ENCODE peak calls at places on chromosomes 6 and 20, in eight cellular contexts. One of them, this sample, is unnamed.

GRCh38 chr6:89509719-89510339 is 76.9 kb downstream of the ANKRD6 start:
- DNase-seq in fibroblast of pulmonary artery: no peak
- DNase-seq in omental fat pad: no peak
- DNase-seq in DMS 273 treated with DMSO at 0.1 percent for 48 hours: no peak
- DNase-seq in activated gamma-delta T cell treated with Interleukin-2 at 50 U/mL for 16 hours: no peak
- DNase-seq in fibroblast of gingiva: no peak
- DNase-seq in iPS-NIHi11: no peak
- DNase-seq in HT-29: peak
- DNase-seq in this sample: no peak

GRCh38 chr20:20371133-20371532 is 3.2 kb downstream of the INSM1 start:
- DNase-seq in fibroblast of pulmonary artery: no peak
- DNase-seq in omental fat pad: no peak
- DNase-seq in DMS 273 treated with DMSO at 0.1 percent for 48 hours: no peak
- DNase-seq in activated gamma-delta T cell treated with Interleukin-2 at 50 U/mL for 16 hours: no peak
- DNase-seq in fibroblast of gingiva: no peak
- DNase-seq in iPS-NIHi11: no peak
- DNase-seq in HT-29: no peak
- DNase-seq in this sample: no peak

GRCh38 chr6:10297825-10298224 is 117.0 kb downstream of the TFAP2A start:
- DNase-seq in fibroblast of pulmonary artery: peak
- DNase-seq in omental fat pad: no peak
- DNase-seq in DMS 273 treated with DMSO at 0.1 percent for 48 hours: no peak
- DNase-seq in activated gamma-delta T cell treated with Interleukin-2 at 50 U/mL for 16 hours: no peak
- DNase-seq in fibroblast of gingiva: peak
- DNase-seq in iPS-NIHi11: no peak
- DNase-seq in HT-29: no peak
- DNase-seq in this sample: no peak

GRCh38 chr6:100948381-100949133 is 67.4 kb upstream of the ASCC3 start:
- DNase-seq in fibroblast of pulmonary artery: peak
- DNase-seq in omental fat pad: no peak
- DNase-seq in DMS 273 treated with DMSO at 0.1 percent for 48 hours: no peak
- DNase-seq in activated gamma-delta T cell treated with Interleukin-2 at 50 U/mL for 16 hours: no peak
- DNase-seq in fibroblast of gingiva: no peak
- DNase-seq in iPS-NIHi11: no peak
- DNase-seq in HT-29: no peak
- DNase-seq in this sample: no peak

GRCh38 chr20:34997171-34997570 is 41.5 kb downstream of the MYH7B start:
- DNase-seq in fibroblast of pulmonary artery: no peak
- DNase-seq in omental fat pad: no peak
- DNase-seq in DMS 273 treated with DMSO at 0.1 percent for 48 hours: no peak
- DNase-seq in activated gamma-delta T cell treated with Interleukin-2 at 50 U/mL for 16 hours: no peak
- DNase-seq in fibroblast of gingiva: peak
- DNase-seq in iPS-NIHi11: no peak
- DNase-seq in HT-29: peak
- DNase-seq in this sample: no peak

GRCh38 chr6:14197118-14197517 is 79.5 kb downstream of the CD83 start:
- DNase-seq in fibroblast of pulmonary artery: peak
- DNase-seq in omental fat pad: no peak
- DNase-seq in DMS 273 treated with DMSO at 0.1 percent for 48 hours: no peak
- DNase-seq in activated gamma-delta T cell treated with Interleukin-2 at 50 U/mL for 16 hours: no peak
- DNase-seq in fibroblast of gingiva: no peak
- DNase-seq in iPS-NIHi11: no peak
- DNase-seq in HT-29: no peak
- DNase-seq in this sample: no peak

GRCh38 chr20:48703107-48703506 is 124.7 kb downstream of the PREX1 start:
- DNase-seq in fibroblast of pulmonary artery: no peak
- DNase-seq in omental fat pad: no peak
- DNase-seq in DMS 273 treated with DMSO at 0.1 percent for 48 hours: peak
- DNase-seq in activated gamma-delta T cell treated with Interleukin-2 at 50 U/mL for 16 hours: no peak
- DNase-seq in fibroblast of gingiva: no peak
- DNase-seq in iPS-NIHi11: no peak
- DNase-seq in HT-29: no peak
- DNase-seq in this sample: no peak

GRCh38 chr6:110039996-110040383 is 61.9 kb downstream of the GPR6 start:
- DNase-seq in fibroblast of pulmonary artery: peak
- DNase-seq in omental fat pad: no peak
- DNase-seq in DMS 273 treated with DMSO at 0.1 percent for 48 hours: peak
- DNase-seq in activated gamma-delta T cell treated with Interleukin-2 at 50 U/mL for 16 hours: peak
- DNase-seq in fibroblast of gingiva: no peak
- DNase-seq in iPS-NIHi11: peak
- DNase-seq in HT-29: peak
- DNase-seq in this sample: peak

GRCh38 chr6:160121558-160121957 is at the start of gene SLC22A1:
- DNase-seq in fibroblast of pulmonary artery: no peak
- DNase-seq in omental fat pad: no peak
- DNase-seq in DMS 273 treated with DMSO at 0.1 percent for 48 hours: no peak
- DNase-seq in activated gamma-delta T cell treated with Interleukin-2 at 50 U/mL for 16 hours: no peak
- DNase-seq in fibroblast of gingiva: no peak
- DNase-seq in iPS-NIHi11: no peak
- DNase-seq in HT-29: no peak
- DNase-seq in this sample: no peak

GRCh38 chr20:3044336-3044965 is 1.0 kb downstream of the GNRH2 start:
- DNase-seq in fibroblast of pulmonary artery: no peak
- DNase-seq in omental fat pad: no peak
- DNase-seq in DMS 273 treated with DMSO at 0.1 percent for 48 hours: no peak
- DNase-seq in activated gamma-delta T cell treated with Interleukin-2 at 50 U/mL for 16 hours: no peak
- DNase-seq in fibroblast of gingiva: no peak
- DNase-seq in iPS-NIHi11: no peak
- DNase-seq in HT-29: no peak
- DNase-seq in this sample: no peak

GRCh38 chr6:7112741-7113313 is 5.1 kb downstream of the RREB1 start:
- DNase-seq in fibroblast of pulmonary artery: no peak
- DNase-seq in omental fat pad: no peak
- DNase-seq in DMS 273 treated with DMSO at 0.1 percent for 48 hours: no peak
- DNase-seq in activated gamma-delta T cell treated with Interleukin-2 at 50 U/mL for 16 hours: peak
- DNase-seq in fibroblast of gingiva: no peak
- DNase-seq in iPS-NIHi11: no peak
- DNase-seq in HT-29: peak
- DNase-seq in this sample: peak

GRCh38 chr20:4957939-4958362 is 43.4 kb downstream of the SLC23A2 start:
- DNase-seq in fibroblast of pulmonary artery: no peak
- DNase-seq in omental fat pad: no peak
- DNase-seq in DMS 273 treated with DMSO at 0.1 percent for 48 hours: no peak
- DNase-seq in activated gamma-delta T cell treated with Interleukin-2 at 50 U/mL for 16 hours: no peak
- DNase-seq in fibroblast of gingiva: no peak
- DNase-seq in iPS-NIHi11: no peak
- DNase-seq in HT-29: no peak
- DNase-seq in this sample: no peak

GRCh38 chr20:23566199-23566932 is 1.9 kb downstream of the CST9L start:
- DNase-seq in fibroblast of pulmonary artery: no peak
- DNase-seq in omental fat pad: no peak
- DNase-seq in DMS 273 treated with DMSO at 0.1 percent for 48 hours: no peak
- DNase-seq in activated gamma-delta T cell treated with Interleukin-2 at 50 U/mL for 16 hours: no peak
- DNase-seq in fibroblast of gingiva: no peak
- DNase-seq in iPS-NIHi11: no peak
- DNase-seq in HT-29: no peak
- DNase-seq in this sample: no peak

GRCh38 chr6:156645106-156645505 is 132.1 kb upstream of the ARID1B start:
- DNase-seq in fibroblast of pulmonary artery: peak
- DNase-seq in omental fat pad: no peak
- DNase-seq in DMS 273 treated with DMSO at 0.1 percent for 48 hours: no peak
- DNase-seq in activated gamma-delta T cell treated with Interleukin-2 at 50 U/mL for 16 hours: no peak
- DNase-seq in fibroblast of gingiva: peak
- DNase-seq in iPS-NIHi11: no peak
- DNase-seq in HT-29: no peak
- DNase-seq in this sample: no peak

GRCh38 chr20:17169575-17170136 is 57.2 kb upstream of the PCSK2 start:
- DNase-seq in fibroblast of pulmonary artery: no peak
- DNase-seq in omental fat pad: no peak
- DNase-seq in DMS 273 treated with DMSO at 0.1 percent for 48 hours: no peak
- DNase-seq in activated gamma-delta T cell treated with Interleukin-2 at 50 U/mL for 16 hours: no peak
- DNase-seq in fibroblast of gingiva: no peak
- DNase-seq in iPS-NIHi11: no peak
- DNase-seq in HT-29: no peak
- DNase-seq in this sample: no peak

GRCh38 chr6:97901531-97901930 is 618.5 kb upstream of the MMS22L start:
- DNase-seq in fibroblast of pulmonary artery: no peak
- DNase-seq in omental fat pad: no peak
- DNase-seq in DMS 273 treated with DMSO at 0.1 percent for 48 hours: no peak
- DNase-seq in activated gamma-delta T cell treated with Interleukin-2 at 50 U/mL for 16 hours: no peak
- DNase-seq in fibroblast of gingiva: no peak
- DNase-seq in iPS-NIHi11: no peak
- DNase-seq in HT-29: no peak
- DNase-seq in this sample: no peak

GRCh38 chr6:101286146-101286545 is 107.4 kb upstream of the GRIK2 start:
- DNase-seq in fibroblast of pulmonary artery: no peak
- DNase-seq in omental fat pad: no peak
- DNase-seq in DMS 273 treated with DMSO at 0.1 percent for 48 hours: no peak
- DNase-seq in activated gamma-delta T cell treated with Interleukin-2 at 50 U/mL for 16 hours: no peak
- DNase-seq in fibroblast of gingiva: no peak
- DNase-seq in iPS-NIHi11: no peak
- DNase-seq in HT-29: peak
- DNase-seq in this sample: no peak

GRCh38 chr6:12371641-12372146 is 81.5 kb downstream of the EDN1 start:
- DNase-seq in fibroblast of pulmonary artery: peak
- DNase-seq in omental fat pad: no peak
- DNase-seq in DMS 273 treated with DMSO at 0.1 percent for 48 hours: no peak
- DNase-seq in activated gamma-delta T cell treated with Interleukin-2 at 50 U/mL for 16 hours: no peak
- DNase-seq in fibroblast of gingiva: no peak
- DNase-seq in iPS-NIHi11: no peak
- DNase-seq in HT-29: peak
- DNase-seq in this sample: no peak

GRCh38 chr6:143414769-143415168 is 35.7 kb downstream of the ADAT2 start:
- DNase-seq in fibroblast of pulmonary artery: no peak
- DNase-seq in omental fat pad: no peak
- DNase-seq in DMS 273 treated with DMSO at 0.1 percent for 48 hours: no peak
- DNase-seq in activated gamma-delta T cell treated with Interleukin-2 at 50 U/mL for 16 hours: no peak
- DNase-seq in fibroblast of gingiva: no peak
- DNase-seq in iPS-NIHi11: no peak
- DNase-seq in HT-29: no peak
- DNase-seq in this sample: no peak

GRCh38 chr6:1311400-1312192 is at the start of gene FOXQ1:
- DNase-seq in fibroblast of pulmonary artery: no peak
- DNase-seq in omental fat pad: no peak
- DNase-seq in DMS 273 treated with DMSO at 0.1 percent for 48 hours: no peak
- DNase-seq in activated gamma-delta T cell treated with Interleukin-2 at 50 U/mL for 16 hours: no peak
- DNase-seq in fibroblast of gingiva: peak
- DNase-seq in iPS-NIHi11: peak
- DNase-seq in HT-29: peak
- DNase-seq in this sample: no peak

GRCh38 chr6:37679539-37680476 is 17.9 kb downstream of the MDGA1 start:
- DNase-seq in fibroblast of pulmonary artery: no peak
- DNase-seq in omental fat pad: no peak
- DNase-seq in DMS 273 treated with DMSO at 0.1 percent for 48 hours: no peak
- DNase-seq in activated gamma-delta T cell treated with Interleukin-2 at 50 U/mL for 16 hours: no peak
- DNase-seq in fibroblast of gingiva: no peak
- DNase-seq in iPS-NIHi11: peak
- DNase-seq in HT-29: no peak
- DNase-seq in this sample: no peak

GRCh38 chr6:1949533-1949932 is 295.9 kb downstream of the GMDS start:
- DNase-seq in fibroblast of pulmonary artery: peak
- DNase-seq in omental fat pad: no peak
- DNase-seq in DMS 273 treated with DMSO at 0.1 percent for 48 hours: no peak
- DNase-seq in activated gamma-delta T cell treated with Interleukin-2 at 50 U/mL for 16 hours: no peak
- DNase-seq in fibroblast of gingiva: peak
- DNase-seq in iPS-NIHi11: no peak
- DNase-seq in HT-29: no peak
- DNase-seq in this sample: no peak

GRCh38 chr6:5712349-5713215 is 294.1 kb downstream of the NRN1 start:
- DNase-seq in fibroblast of pulmonary artery: no peak
- DNase-seq in omental fat pad: no peak
- DNase-seq in DMS 273 treated with DMSO at 0.1 percent for 48 hours: no peak
- DNase-seq in activated gamma-delta T cell treated with Interleukin-2 at 50 U/mL for 16 hours: no peak
- DNase-seq in fibroblast of gingiva: no peak
- DNase-seq in iPS-NIHi11: no peak
- DNase-seq in HT-29: no peak
- DNase-seq in this sample: no peak